ENCODE peak calls at places on chromosomes 5 and 9, in four cellular contexts. E is activated B cell treated with CpG ODN at 0.5 μM for 24 hours, W is heart left ventricle, F is GM13976. R is an unnamed sample.

GRCh38 chr5:132407970-132408369 is 38.5 kb downstream of the SLC22A5 start:
- DNase-seq in F (no peak), E (no peak), W (no peak), R (no peak)

GRCh38 chr5:151740958-151741373 is 17.5 kb downstream of the ATOX1 start:
- DNase-seq in E (no peak), F (no peak), W (no peak), R (no peak)

GRCh38 chr9:36485647-36486453 is 85.8 kb upstream of the RNF38 start:
- DNase-seq in F (no peak), W (no peak), E (no peak), R (peak; percentile 26)

GRCh38 chr5:59062986-59063683 is 480.3 kb downstream of the RAB3C start:
- DNase-seq in E (no peak), F (no peak), W (no peak), R (no peak)

GRCh38 chr5:37355161-37355560 is 15.7 kb downstream of the NUP155 start:
- DNase-seq in F (no peak), E (no peak), W (no peak), R (no peak)

GRCh38 chr9:14313951-14314423 is at the start of gene NFIB:
- DNase-seq in E (no peak), F (peak; percentile 44), W (peak; percentile 73), R (peak; percentile 36)

GRCh38 chr5:1134478-1134877 is 22.6 kb upstream of the SLC12A7 start:
- DNase-seq in F (peak; percentile 76), W (no peak), E (no peak), R (no peak)

GRCh38 chr9:22649384-22649783 is 202.8 kb downstream of the DMRTA1 start:
- DNase-seq in E (no peak), F (no peak), W (no peak), R (no peak)

GRCh38 chr9:106307670-106308069 is 555.3 kb upstream of the ZNF462 start:
- DNase-seq in W (no peak), E (no peak), F (no peak), R (no peak)

GRCh38 chr5:157076558-157076957 is 17.6 kb upstream of the HAVCR1 start:
- DNase-seq in W (no peak), F (no peak), E (no peak), R (no peak)

GRCh38 chr9:33480094-33480493 is 6.4 kb upstream of the NOL6 start:
- DNase-seq in W (no peak), F (no peak), E (no peak), R (no peak)

GRCh38 chr5:43839218-43839617 is 236.2 kb downstream of the NNT start:
- DNase-seq in F (no peak), E (no peak), W (no peak), R (no peak)

GRCh38 chr9:13759624-13760023 is 480.1 kb upstream of the MPDZ start:
- DNase-seq in W (no peak), E (no peak), F (no peak), R (no peak)

GRCh38 chr5:31824886-31825774 is 186.2 kb downstream of the PDZD2 start:
- DNase-seq in E (no peak), F (peak; percentile 45), W (no peak), R (peak; percentile 21)

GRCh38 chr9:113361304-113362018 is 12.1 kb downstream of the BSPRY start:
- DNase-seq in E (no peak), W (no peak), F (no peak), R (no peak)

DNA sequence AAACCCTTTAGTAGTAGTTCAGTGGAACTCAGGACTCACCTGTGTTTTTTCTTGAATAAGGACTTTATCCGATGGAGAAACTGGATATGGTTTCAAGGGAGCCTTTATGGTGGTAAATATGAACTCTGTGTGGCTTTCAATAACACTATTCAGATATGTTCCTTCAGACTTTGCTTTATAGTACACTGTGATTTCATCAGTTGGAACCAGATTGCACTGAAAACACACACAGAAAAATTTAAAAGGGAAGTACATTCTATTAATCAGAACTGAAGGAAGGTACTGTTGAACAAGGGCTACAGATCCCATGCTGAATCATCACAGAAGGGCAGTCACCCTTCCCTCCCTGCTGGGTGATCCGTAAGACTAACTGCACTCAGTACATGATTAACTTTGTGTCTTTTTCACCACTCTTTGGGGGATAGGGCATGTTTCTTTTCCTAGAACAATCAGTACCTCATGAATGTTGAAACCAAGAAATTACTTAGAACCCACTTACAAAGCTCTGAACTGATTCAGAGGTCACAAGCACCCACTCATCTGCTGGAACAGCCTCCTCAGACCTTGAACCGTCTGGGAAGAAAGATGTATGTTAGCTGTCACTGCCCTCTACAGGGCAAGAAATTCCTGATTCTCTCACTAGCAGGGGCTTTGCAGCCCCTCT is 51.2 kb downstream of the IARS1 start:
- DNase-seq in W (no peak), F (no peak), E (no peak), R (no peak)
- TF ChIP-seq CTCF in W (no peak), F (no peak), E (no peak), R (no peak)

GRCh38 chr9:109409998-109410397 is 88.1 kb downstream of the PTPN3 start:
- DNase-seq in F (no peak), E (no peak), W (no peak), R (no peak)
- TF ChIP-seq CTCF in F (peak; percentile 12), E (no peak), W (no peak), R (no peak)

GRCh38 chr5:72269411-72269780 is 50.6 kb downstream of the MRPS27 start:
- DNase-seq in F (no peak), E (no peak), W (no peak), R (no peak)
- TF ChIP-seq CTCF in F (no peak), E (peak; percentile 23), W (no peak), R (no peak)

GRCh38 chr9:120393386-120394057 is 186.4 kb downstream of the CDK5RAP2 start:
- DNase-seq in W (no peak), E (no peak), F (no peak), R (no peak)
- TF ChIP-seq CTCF in W (no peak), E (no peak), F (no peak), R (no peak)

GRCh38 chr9:96026655-96027213 is 151.2 kb downstream of the ERCC6L2 start:
- DNase-seq in E (no peak), W (no peak), F (no peak), R (no peak)

GRCh38 chr9:96029722-96030515 is 154.4 kb downstream of the ERCC6L2 start:
- DNase-seq in E (no peak), W (no peak), F (no peak), R (no peak)

GRCh38 chr9:96022445-96023031 is 147.0 kb downstream of the ERCC6L2 start:
- DNase-seq in W (peak; percentile 34), E (no peak), F (peak; percentile 55), R (peak; percentile 36)

GRCh38 chr9:96027271-96028131 is 152.0 kb downstream of the ERCC6L2 start:
- DNase-seq in W (peak; percentile 37), F (no peak), E (no peak), R (no peak)

GRCh38 chr9:96025995-96026572 is 150.6 kb downstream of the ERCC6L2 start:
- DNase-seq in W (no peak), E (no peak), F (peak; percentile 76), R (no peak)
- TF ChIP-seq CTCF in W (no peak), E (no peak), F (peak; percentile 53), R (peak; percentile 6)

GRCh38 chr9:127634698-127635097 is 22.6 kb downstream of the STXBP1 start:
- DNase-seq in E (no peak), F (no peak), W (no peak), R (no peak)
- TF ChIP-seq CTCF in E (no peak), F (no peak), W (no peak), R (no peak)

DNA sequence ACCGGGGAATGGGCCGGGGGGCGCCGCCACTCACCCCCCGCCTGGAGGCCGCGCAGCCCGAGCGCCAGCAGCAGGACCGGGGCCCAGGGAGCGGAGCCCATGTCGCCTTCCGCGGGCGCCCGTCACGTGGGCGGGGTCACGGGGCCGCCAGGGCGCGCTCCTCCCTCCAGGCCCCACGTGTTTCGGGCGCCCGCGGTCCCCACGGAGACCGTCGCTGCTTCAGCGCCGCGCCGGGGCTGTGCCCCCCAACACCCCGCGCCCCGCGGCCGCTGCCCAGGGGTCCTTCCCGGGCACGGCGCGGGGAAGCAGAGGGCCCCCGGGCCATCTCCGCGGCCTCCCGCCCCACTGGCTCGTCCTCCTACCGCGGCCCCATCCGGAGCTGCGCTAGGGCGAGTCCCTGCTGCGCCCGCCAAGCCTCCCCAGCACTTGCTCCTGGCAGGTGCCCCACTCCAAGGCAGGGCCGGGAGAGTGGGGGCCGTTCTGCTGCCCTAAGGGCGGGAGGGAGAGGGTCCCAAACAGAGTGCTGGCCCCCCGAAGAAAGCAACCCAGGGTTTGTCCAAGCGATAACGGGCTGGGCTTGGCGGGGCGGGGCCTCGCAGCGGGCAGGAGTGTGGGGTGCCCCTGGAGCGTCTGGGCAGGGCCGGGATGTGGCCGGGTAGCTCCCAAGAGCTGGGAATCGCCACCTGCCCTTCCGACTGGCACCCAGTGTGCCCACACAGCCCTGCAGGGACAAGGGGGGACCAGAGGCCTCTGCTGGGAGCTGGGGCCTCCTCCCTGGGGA is at the start of gene DPP7:
- DNase-seq in W (peak; percentile 78), E (peak; percentile 84), F (peak; percentile 96), R (peak; percentile 80)
- TF ChIP-seq CTCF in W (no peak), E (no peak), F (no peak), R (no peak)

R was measured in transverse colon.